ENCODE peak calls at places on chromosomes 4 and X, in seven cellular contexts. E is cardiac muscle cell, H is body of pancreas, P is mucosa of descending colon, N is A549, U is colonic mucosa, Y is astrocyte. Q is an unnamed sample.

GRCh38 chr4:11889099-11889498 is 460.4 kb upstream of the HS3ST1 start:
- DNase-seq in E (peak), H (no peak), P (no peak), N (no peak), U (no peak), Y (no peak), Q (no peak)

GRCh38 chr4:107854326-107855030 is 29.7 kb downstream of the SGMS2 start:
- DNase-seq in E (peak), H (no peak), P (no peak), N (no peak), U (no peak), Y (peak), Q (no peak)

GRCh38 chrX:334971-335757 is 16.6 kb upstream of the GTPBP6 start:
- DNase-seq in E (no peak), H (no peak), P (no peak), N (no peak), U (no peak), Y (no peak), Q (no peak)

GRCh38 chr4:108055787-108056186 is 66.1 kb downstream of the HADH start:
- DNase-seq in E (no peak), H (no peak), P (no peak), N (no peak), U (no peak), Y (no peak), Q (no peak)

GRCh38 chr4:146033149-146033548 is 94.5 kb upstream of the ZNF827 start:
- DNase-seq in E (no peak), H (peak), P (peak), N (no peak), U (peak), Y (no peak), Q (no peak)

GRCh38 chr4:8439168-8439567 is 1.4 kb downstream of the ACOX3 start:
- DNase-seq in E (no peak), H (peak), P (no peak), N (no peak), U (no peak), Y (no peak), Q (no peak)

GRCh38 chr4:183721207-183722081 is 62.4 kb downstream of the TRAPPC11 start:
- DNase-seq in E (peak), H (peak), P (peak), N (peak), U (peak), Y (peak), Q (peak)

GRCh38 chrX:131830400-131831184 is 192.5 kb upstream of the STK26 start:
- DNase-seq in E (peak), H (peak), P (no peak), N (no peak), U (peak), Y (peak), Q (peak)

GRCh38 chrX:32524385-32524784 is 687.0 kb downstream of the DMD start:
- DNase-seq in E (no peak), H (no peak), P (no peak), N (no peak), U (no peak), Y (no peak), Q (no peak)

GRCh38 chr4:41234424-41234823 is 20.1 kb upstream of the APBB2 start:
- DNase-seq in E (no peak), H (no peak), P (no peak), N (no peak), U (no peak), Y (no peak), Q (no peak)

GRCh38 chr4:41236508-41236907 is 20.2 kb upstream of the UCHL1 start:
- DNase-seq in E (no peak), H (no peak), P (no peak), N (no peak), U (no peak), Y (no peak), Q (no peak)

GRCh38 chr4:41236046-41236445 is 20.7 kb upstream of the UCHL1 start:
- DNase-seq in E (peak), H (no peak), P (no peak), N (no peak), U (no peak), Y (no peak), Q (no peak)

GRCh38 chr4:41232406-41232805 is 18.1 kb upstream of the APBB2 start:
- DNase-seq in E (no peak), H (no peak), P (no peak), N (no peak), U (no peak), Y (no peak), Q (no peak)
- TF ChIP-seq CTCF in E (peak), H (no peak), P (no peak), N (no peak), U (no peak), Y (no peak), Q (peak)

DNA sequence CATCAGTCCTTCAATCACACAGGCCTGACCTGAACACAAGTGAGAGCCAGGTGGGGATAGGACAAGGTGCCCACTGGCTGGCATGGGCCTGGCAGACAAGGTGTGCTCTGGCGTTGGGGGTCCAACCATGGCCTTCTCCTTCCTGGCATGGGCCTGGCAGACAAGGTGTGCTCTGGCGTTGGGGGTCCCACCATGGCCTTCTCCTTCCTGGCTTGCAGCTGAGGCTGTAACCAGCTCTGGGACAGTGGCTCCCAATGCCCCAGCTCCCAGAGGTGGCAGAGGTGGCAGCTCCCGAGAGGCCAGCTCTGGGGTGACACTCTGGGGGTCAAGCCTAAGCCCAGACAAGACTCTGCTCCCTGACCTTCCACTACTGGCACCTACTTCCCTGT is 62.6 kb downstream of the JAKMIP1 start:
- DNase-seq in E (no peak), H (no peak), P (no peak), N (no peak), U (no peak), Y (no peak), Q (no peak)
- TF ChIP-seq CTCF in E (no peak), H (no peak), P (no peak), N (no peak), U (no peak), Y (no peak), Q (no peak)

GRCh38 chr4:178275671-178276360 is 833.6 kb upstream of the AGA start:
- DNase-seq in E (no peak), H (no peak), P (no peak), N (no peak), U (no peak), Y (no peak), Q (no peak)
- TF ChIP-seq CTCF in E (no peak), H (no peak), P (no peak), N (no peak), U (no peak), Y (no peak), Q (no peak)

GRCh38 chr4:157312702-157313101 is 92.2 kb downstream of the GRIA2 start:
- DNase-seq in E (no peak), H (no peak), P (no peak), N (no peak), U (no peak), Y (no peak), Q (no peak)
- TF ChIP-seq CTCF in E (no peak), H (no peak), P (no peak), N (no peak), U (no peak), Y (no peak), Q (no peak)

GRCh38 chr4:13645075-13645474 is 17.6 kb upstream of the BOD1L1 start:
- DNase-seq in E (no peak), H (no peak), P (no peak), N (no peak), U (no peak), Y (no peak), Q (no peak)
- TF ChIP-seq CTCF in E (peak), H (no peak), P (no peak), N (no peak), U (no peak), Y (peak), Q (no peak)

Q was measured in heart left ventricle.